ENCODE peak calls at places on chromosomes 7 and 10, in nine cellular contexts. One of them, this sample, is unnamed. For H3K4me1, the result is how much of the 10 kb centered on the place peaks cover.

GRCh38 chr10:235921-236320 is 100.7 kb downstream of the ZMYND11 start:
- DNase-seq in right atrium auricular region: no peak
- DNase-seq in transverse colon: no peak
- DNase-seq in heart left ventricle: no peak
- DNase-seq in astrocyte: no peak
- DNase-seq in body of pancreas: no peak
- DNase-seq in psoas muscle: no peak
- DNase-seq in heart right ventricle: no peak
- DNase-seq in CD8-positive, alpha-beta memory T cell: no peak
- DNase-seq in this sample: peak

GRCh38 chr7:151010307-151011096 is 13.8 kb downstream of the ATG9B start:
- DNase-seq in right atrium auricular region: no peak
- DNase-seq in transverse colon: no peak
- DNase-seq in heart left ventricle: no peak
- DNase-seq in astrocyte: no peak
- DNase-seq in body of pancreas: no peak
- DNase-seq in psoas muscle: no peak
- DNase-seq in heart right ventricle: no peak
- DNase-seq in CD8-positive, alpha-beta memory T cell: peak
- DNase-seq in this sample: no peak

GRCh38 chr10:84177541-84178386 is 4.2 kb downstream of the GPR15LG start:
- DNase-seq in right atrium auricular region: no peak
- DNase-seq in transverse colon: no peak
- DNase-seq in heart left ventricle: peak
- DNase-seq in astrocyte: no peak
- DNase-seq in body of pancreas: no peak
- DNase-seq in psoas muscle: no peak
- DNase-seq in heart right ventricle: peak
- DNase-seq in CD8-positive, alpha-beta memory T cell: peak
- DNase-seq in this sample: no peak

GRCh38 chr7:95155965-95156364 is 168.4 kb downstream of the PON1 start:
- DNase-seq in right atrium auricular region: no peak
- DNase-seq in transverse colon: no peak
- DNase-seq in heart left ventricle: no peak
- DNase-seq in astrocyte: no peak
- DNase-seq in body of pancreas: peak
- DNase-seq in psoas muscle: no peak
- DNase-seq in heart right ventricle: no peak
- DNase-seq in CD8-positive, alpha-beta memory T cell: no peak
- DNase-seq in this sample: no peak

GRCh38 chr7:117666019-117666418 is 186.2 kb downstream of the CFTR start:
- DNase-seq in right atrium auricular region: no peak
- DNase-seq in transverse colon: no peak
- DNase-seq in heart left ventricle: no peak
- DNase-seq in astrocyte: peak
- DNase-seq in body of pancreas: no peak
- DNase-seq in psoas muscle: no peak
- DNase-seq in heart right ventricle: no peak
- DNase-seq in CD8-positive, alpha-beta memory T cell: no peak
- DNase-seq in this sample: no peak

GRCh38 chr7:3568516-3568915 is 267.5 kb downstream of the SDK1 start:
- DNase-seq in right atrium auricular region: no peak
- DNase-seq in transverse colon: no peak
- DNase-seq in heart left ventricle: no peak
- DNase-seq in astrocyte: no peak
- DNase-seq in body of pancreas: no peak
- DNase-seq in psoas muscle: no peak
- DNase-seq in heart right ventricle: no peak
- DNase-seq in CD8-positive, alpha-beta memory T cell: no peak
- DNase-seq in this sample: no peak

GRCh38 chr7:96189129-96189815 is 132.6 kb downstream of the SLC25A13 start:
- DNase-seq in right atrium auricular region: no peak
- DNase-seq in transverse colon: peak
- DNase-seq in heart left ventricle: no peak
- DNase-seq in astrocyte: no peak
- DNase-seq in body of pancreas: no peak
- DNase-seq in psoas muscle: no peak
- DNase-seq in heart right ventricle: no peak
- DNase-seq in CD8-positive, alpha-beta memory T cell: no peak
- DNase-seq in this sample: no peak

GRCh38 chr10:125646311-125646710 is 36.7 kb downstream of the TEX36 start:
- DNase-seq in right atrium auricular region: no peak
- DNase-seq in transverse colon: no peak
- DNase-seq in heart left ventricle: no peak
- DNase-seq in astrocyte: no peak
- DNase-seq in body of pancreas: no peak
- DNase-seq in psoas muscle: no peak
- DNase-seq in heart right ventricle: no peak
- DNase-seq in CD8-positive, alpha-beta memory T cell: no peak
- DNase-seq in this sample: no peak

GRCh38 chr10:110757563-110757962 is 113.4 kb downstream of the RBM20 start:
- DNase-seq in right atrium auricular region: no peak
- DNase-seq in transverse colon: peak
- DNase-seq in heart left ventricle: no peak
- DNase-seq in astrocyte: no peak
- DNase-seq in body of pancreas: no peak
- DNase-seq in psoas muscle: no peak
- DNase-seq in heart right ventricle: no peak
- DNase-seq in CD8-positive, alpha-beta memory T cell: no peak
- DNase-seq in this sample: no peak

GRCh38 chr10:110758898-110759297 is 112.8 kb upstream of the PDCD4 start:
- DNase-seq in right atrium auricular region: no peak
- DNase-seq in transverse colon: no peak
- DNase-seq in heart left ventricle: peak
- DNase-seq in astrocyte: peak
- DNase-seq in body of pancreas: no peak
- DNase-seq in psoas muscle: no peak
- DNase-seq in heart right ventricle: peak
- DNase-seq in CD8-positive, alpha-beta memory T cell: no peak
- DNase-seq in this sample: peak

GRCh38 chr10:110756886-110757285 is 112.8 kb downstream of the RBM20 start:
- DNase-seq in right atrium auricular region: no peak
- DNase-seq in transverse colon: no peak
- DNase-seq in heart left ventricle: no peak
- DNase-seq in astrocyte: no peak
- DNase-seq in body of pancreas: no peak
- DNase-seq in psoas muscle: no peak
- DNase-seq in heart right ventricle: no peak
- DNase-seq in CD8-positive, alpha-beta memory T cell: no peak
- DNase-seq in this sample: no peak

GRCh38 chr10:110759523-110759922 is 112.2 kb upstream of the PDCD4 start:
- DNase-seq in right atrium auricular region: no peak
- DNase-seq in transverse colon: no peak
- DNase-seq in heart left ventricle: no peak
- DNase-seq in astrocyte: no peak
- DNase-seq in body of pancreas: no peak
- DNase-seq in psoas muscle: no peak
- DNase-seq in heart right ventricle: no peak
- DNase-seq in CD8-positive, alpha-beta memory T cell: no peak
- DNase-seq in this sample: no peak

GRCh38 chr10:110758128-110758527 is 113.6 kb upstream of the PDCD4 start:
- DNase-seq in right atrium auricular region: no peak
- DNase-seq in transverse colon: peak
- DNase-seq in heart left ventricle: no peak
- DNase-seq in astrocyte: no peak
- DNase-seq in body of pancreas: no peak
- DNase-seq in psoas muscle: no peak
- DNase-seq in heart right ventricle: no peak
- DNase-seq in CD8-positive, alpha-beta memory T cell: no peak
- DNase-seq in this sample: no peak
- H3K27ac ChIP-seq in right atrium auricular region: peak
- H3K27ac ChIP-seq in transverse colon: peak
- H3K27ac ChIP-seq in heart left ventricle: peak
- H3K27ac ChIP-seq in astrocyte: no peak
- H3K27ac ChIP-seq in body of pancreas: no peak
- H3K27ac ChIP-seq in psoas muscle: peak
- H3K27ac ChIP-seq in heart right ventricle: peak
- H3K27ac ChIP-seq in CD8-positive, alpha-beta memory T cell: no peak
- H3K27ac ChIP-seq in this sample: no peak

GRCh38 chr7:100679129-100679926 is 5.8 kb downstream of the GNB2 start:
- DNase-seq in right atrium auricular region: no peak
- DNase-seq in transverse colon: peak
- DNase-seq in heart left ventricle: no peak
- DNase-seq in astrocyte: no peak
- DNase-seq in body of pancreas: no peak
- DNase-seq in psoas muscle: no peak
- DNase-seq in heart right ventricle: no peak
- DNase-seq in CD8-positive, alpha-beta memory T cell: no peak
- DNase-seq in this sample: no peak

GRCh38 chr7:100680589-100681271 is 7.2 kb downstream of the GNB2 start:
- DNase-seq in right atrium auricular region: no peak
- DNase-seq in transverse colon: peak
- DNase-seq in heart left ventricle: no peak
- DNase-seq in astrocyte: no peak
- DNase-seq in body of pancreas: no peak
- DNase-seq in psoas muscle: peak
- DNase-seq in heart right ventricle: no peak
- DNase-seq in CD8-positive, alpha-beta memory T cell: no peak
- DNase-seq in this sample: no peak

GRCh38 chr7:100678291-100678984 is 4.9 kb downstream of the GNB2 start:
- DNase-seq in right atrium auricular region: no peak
- DNase-seq in transverse colon: peak
- DNase-seq in heart left ventricle: no peak
- DNase-seq in astrocyte: no peak
- DNase-seq in body of pancreas: no peak
- DNase-seq in psoas muscle: peak
- DNase-seq in heart right ventricle: no peak
- DNase-seq in CD8-positive, alpha-beta memory T cell: no peak
- DNase-seq in this sample: no peak

GRCh38 chr7:100681491-100682227 is 8.1 kb downstream of the GNB2 start:
- DNase-seq in right atrium auricular region: no peak
- DNase-seq in transverse colon: peak
- DNase-seq in heart left ventricle: no peak
- DNase-seq in astrocyte: no peak
- DNase-seq in body of pancreas: no peak
- DNase-seq in psoas muscle: no peak
- DNase-seq in heart right ventricle: no peak
- DNase-seq in CD8-positive, alpha-beta memory T cell: no peak
- DNase-seq in this sample: no peak

GRCh38 chr7:100679927-100680588 is 6.5 kb downstream of the GNB2 start:
- DNase-seq in right atrium auricular region: peak
- DNase-seq in transverse colon: peak
- DNase-seq in heart left ventricle: no peak
- DNase-seq in astrocyte: no peak
- DNase-seq in body of pancreas: peak
- DNase-seq in psoas muscle: peak
- DNase-seq in heart right ventricle: peak
- DNase-seq in CD8-positive, alpha-beta memory T cell: no peak
- DNase-seq in this sample: no peak
- H3K4me1 ChIP-seq in right atrium auricular region: under half
- H3K4me1 ChIP-seq in transverse colon: under half
- H3K4me1 ChIP-seq in heart left ventricle: under half
- H3K4me1 ChIP-seq in astrocyte: under half
- H3K4me1 ChIP-seq in body of pancreas: under half
- H3K4me1 ChIP-seq in psoas muscle: under half
- H3K4me1 ChIP-seq in heart right ventricle: under half
- H3K4me1 ChIP-seq in CD8-positive, alpha-beta memory T cell: under half
- H3K4me1 ChIP-seq in this sample: under half

GRCh38 chr10:122446668-122447410 is 7.6 kb upstream of the ARMS2 start:
- DNase-seq in right atrium auricular region: no peak
- DNase-seq in transverse colon: no peak
- DNase-seq in heart left ventricle: no peak
- DNase-seq in astrocyte: no peak
- DNase-seq in body of pancreas: no peak
- DNase-seq in psoas muscle: no peak
- DNase-seq in heart right ventricle: no peak
- DNase-seq in CD8-positive, alpha-beta memory T cell: no peak
- DNase-seq in this sample: peak

GRCh38 chr10:122445904-122446303 is 8.5 kb upstream of the ARMS2 start:
- DNase-seq in right atrium auricular region: no peak
- DNase-seq in transverse colon: no peak
- DNase-seq in heart left ventricle: no peak
- DNase-seq in astrocyte: no peak
- DNase-seq in body of pancreas: no peak
- DNase-seq in psoas muscle: no peak
- DNase-seq in heart right ventricle: no peak
- DNase-seq in CD8-positive, alpha-beta memory T cell: no peak
- DNase-seq in this sample: no peak

GRCh38 chr10:122450336-122450990 is 4.0 kb upstream of the ARMS2 start:
- DNase-seq in right atrium auricular region: no peak
- DNase-seq in transverse colon: no peak
- DNase-seq in heart left ventricle: no peak
- DNase-seq in astrocyte: no peak
- DNase-seq in body of pancreas: no peak
- DNase-seq in psoas muscle: no peak
- DNase-seq in heart right ventricle: no peak
- DNase-seq in CD8-positive, alpha-beta memory T cell: no peak
- DNase-seq in this sample: no peak

GRCh38 chr10:122449153-122449552 is 5.3 kb upstream of the ARMS2 start:
- DNase-seq in right atrium auricular region: no peak
- DNase-seq in transverse colon: no peak
- DNase-seq in heart left ventricle: no peak
- DNase-seq in astrocyte: no peak
- DNase-seq in body of pancreas: no peak
- DNase-seq in psoas muscle: no peak
- DNase-seq in heart right ventricle: no peak
- DNase-seq in CD8-positive, alpha-beta memory T cell: no peak
- DNase-seq in this sample: no peak

GRCh38 chr10:122448600-122448999 is 5.9 kb upstream of the ARMS2 start:
- DNase-seq in right atrium auricular region: no peak
- DNase-seq in transverse colon: no peak
- DNase-seq in heart left ventricle: no peak
- DNase-seq in astrocyte: no peak
- DNase-seq in body of pancreas: no peak
- DNase-seq in psoas muscle: no peak
- DNase-seq in heart right ventricle: no peak
- DNase-seq in CD8-positive, alpha-beta memory T cell: no peak
- DNase-seq in this sample: no peak
- H3K27ac ChIP-seq in right atrium auricular region: no peak
- H3K27ac ChIP-seq in transverse colon: no peak
- H3K27ac ChIP-seq in heart left ventricle: no peak
- H3K27ac ChIP-seq in astrocyte: no peak
- H3K27ac ChIP-seq in body of pancreas: no peak
- H3K27ac ChIP-seq in psoas muscle: no peak
- H3K27ac ChIP-seq in heart right ventricle: no peak
- H3K27ac ChIP-seq in CD8-positive, alpha-beta memory T cell: no peak
- H3K27ac ChIP-seq in this sample: no peak

GRCh38 chr10:71860243-71861029 is 9.4 kb upstream of the PSAP start:
- DNase-seq in right atrium auricular region: peak
- DNase-seq in transverse colon: peak
- DNase-seq in heart left ventricle: peak
- DNase-seq in astrocyte: peak
- DNase-seq in body of pancreas: peak
- DNase-seq in psoas muscle: peak
- DNase-seq in heart right ventricle: peak
- DNase-seq in CD8-positive, alpha-beta memory T cell: no peak
- DNase-seq in this sample: peak

GRCh38 chr10:71865561-71866041 is 14.6 kb upstream of the PSAP start:
- DNase-seq in right atrium auricular region: no peak
- DNase-seq in transverse colon: no peak
- DNase-seq in heart left ventricle: no peak
- DNase-seq in astrocyte: no peak
- DNase-seq in body of pancreas: no peak
- DNase-seq in psoas muscle: no peak
- DNase-seq in heart right ventricle: no peak
- DNase-seq in CD8-positive, alpha-beta memory T cell: no peak
- DNase-seq in this sample: no peak

GRCh38 chr10:71864861-71865473 is 13.9 kb upstream of the PSAP start:
- DNase-seq in right atrium auricular region: no peak
- DNase-seq in transverse colon: no peak
- DNase-seq in heart left ventricle: no peak
- DNase-seq in astrocyte: peak
- DNase-seq in body of pancreas: no peak
- DNase-seq in psoas muscle: no peak
- DNase-seq in heart right ventricle: no peak
- DNase-seq in CD8-positive, alpha-beta memory T cell: no peak
- DNase-seq in this sample: no peak

GRCh38 chr10:71857934-71858890 is 7.2 kb upstream of the PSAP start:
- DNase-seq in right atrium auricular region: peak
- DNase-seq in transverse colon: no peak
- DNase-seq in heart left ventricle: no peak
- DNase-seq in astrocyte: no peak
- DNase-seq in body of pancreas: peak
- DNase-seq in psoas muscle: peak
- DNase-seq in heart right ventricle: peak
- DNase-seq in CD8-positive, alpha-beta memory T cell: no peak
- DNase-seq in this sample: no peak

GRCh38 chr10:71863203-71863602 is 12.2 kb upstream of the PSAP start:
- DNase-seq in right atrium auricular region: no peak
- DNase-seq in transverse colon: no peak
- DNase-seq in heart left ventricle: no peak
- DNase-seq in astrocyte: peak
- DNase-seq in body of pancreas: no peak
- DNase-seq in psoas muscle: no peak
- DNase-seq in heart right ventricle: no peak
- DNase-seq in CD8-positive, alpha-beta memory T cell: no peak
- DNase-seq in this sample: no peak
- H3K4me1 ChIP-seq in right atrium auricular region: under half
- H3K4me1 ChIP-seq in transverse colon: under half
- H3K4me1 ChIP-seq in heart left ventricle: under half
- H3K4me1 ChIP-seq in astrocyte: under half
- H3K4me1 ChIP-seq in body of pancreas: under half
- H3K4me1 ChIP-seq in psoas muscle: half or more
- H3K4me1 ChIP-seq in heart right ventricle: under half
- H3K4me1 ChIP-seq in CD8-positive, alpha-beta memory T cell: under half
- H3K4me1 ChIP-seq in this sample: under half